ENCODE peak calls at places on chromosomes 1 and 21, in nine cellular contexts. One of them, this sample, is unnamed.
A peak's percentile ranks its signal among the peaks of the same experiment; 100 is the strongest.

GRCh38 chr1:195754874-195755273 is 853.4 kb downstream of the KCNT2 start:
- DNase-seq in stomach: no peak
- DNase-seq in neural progenitor cell: no peak
- DNase-seq in fibroblast of pulmonary artery: peak; percentile 11
- DNase-seq in AG04449: no peak
- DNase-seq in SK-N-SH: no peak
- DNase-seq in heart left ventricle: no peak
- DNase-seq in A549: no peak
- DNase-seq in pancreas: no peak
- DNase-seq in this sample: no peak

GRCh38 chr1:153152481-153152880 is 1.8 kb upstream of the SPRR2G start:
- DNase-seq in stomach: no peak
- DNase-seq in neural progenitor cell: no peak
- DNase-seq in fibroblast of pulmonary artery: no peak
- DNase-seq in AG04449: no peak
- DNase-seq in SK-N-SH: no peak
- DNase-seq in heart left ventricle: no peak
- DNase-seq in A549: no peak
- DNase-seq in pancreas: no peak
- DNase-seq in this sample: no peak

GRCh38 chr1:166999090-166999489 is 10.0 kb downstream of the MAEL start:
- DNase-seq in stomach: no peak
- DNase-seq in neural progenitor cell: no peak
- DNase-seq in fibroblast of pulmonary artery: peak; percentile 5
- DNase-seq in AG04449: no peak
- DNase-seq in SK-N-SH: no peak
- DNase-seq in heart left ventricle: no peak
- DNase-seq in A549: no peak
- DNase-seq in pancreas: no peak
- DNase-seq in this sample: no peak

GRCh38 chr1:67642694-67643093 is 42.3 kb upstream of the GADD45A start:
- DNase-seq in stomach: no peak
- DNase-seq in neural progenitor cell: peak; percentile 92
- DNase-seq in fibroblast of pulmonary artery: peak; percentile 60
- DNase-seq in AG04449: no peak
- DNase-seq in SK-N-SH: no peak
- DNase-seq in heart left ventricle: no peak
- DNase-seq in A549: no peak
- DNase-seq in pancreas: no peak
- DNase-seq in this sample: no peak

GRCh38 chr1:248670003-248670402 is 14.7 kb upstream of the OR2T27 start:
- DNase-seq in stomach: no peak
- DNase-seq in neural progenitor cell: no peak
- DNase-seq in fibroblast of pulmonary artery: no peak
- DNase-seq in AG04449: no peak
- DNase-seq in SK-N-SH: no peak
- DNase-seq in heart left ventricle: no peak
- DNase-seq in A549: no peak
- DNase-seq in pancreas: no peak
- DNase-seq in this sample: no peak

GRCh38 chr1:18110968-18111367 is 3.4 kb downstream of the IGSF21 start:
- DNase-seq in stomach: no peak
- DNase-seq in neural progenitor cell: peak; percentile 71
- DNase-seq in fibroblast of pulmonary artery: no peak
- DNase-seq in AG04449: no peak
- DNase-seq in SK-N-SH: no peak
- DNase-seq in heart left ventricle: no peak
- DNase-seq in A549: no peak
- DNase-seq in pancreas: no peak
- DNase-seq in this sample: no peak

GRCh38 chr1:35585281-35585680 is 12.2 kb downstream of the TFAP2E start:
- DNase-seq in stomach: no peak
- DNase-seq in neural progenitor cell: no peak
- DNase-seq in fibroblast of pulmonary artery: no peak
- DNase-seq in AG04449: no peak
- DNase-seq in SK-N-SH: no peak
- DNase-seq in heart left ventricle: no peak
- DNase-seq in A549: no peak
- DNase-seq in pancreas: no peak
- DNase-seq in this sample: no peak

GRCh38 chr21:37796011-37796410 is 120.2 kb downstream of the KCNJ6 start:
- DNase-seq in stomach: no peak
- DNase-seq in neural progenitor cell: no peak
- DNase-seq in fibroblast of pulmonary artery: no peak
- DNase-seq in AG04449: no peak
- DNase-seq in SK-N-SH: no peak
- DNase-seq in heart left ventricle: no peak
- DNase-seq in A549: no peak
- DNase-seq in pancreas: no peak
- DNase-seq in this sample: no peak

GRCh38 chr1:167661527-167662436 is 31.8 kb downstream of the RCSD1 start:
- DNase-seq in stomach: no peak
- DNase-seq in neural progenitor cell: no peak
- DNase-seq in fibroblast of pulmonary artery: peak; percentile 90
- DNase-seq in AG04449: peak; percentile 87
- DNase-seq in SK-N-SH: no peak
- DNase-seq in heart left ventricle: no peak
- DNase-seq in A549: peak; percentile 47
- DNase-seq in pancreas: no peak
- DNase-seq in this sample: peak; percentile 37

GRCh38 chr1:169105434-169106094 is 926 bp upstream of the ATP1B1 start:
- DNase-seq in stomach: peak; percentile 96
- DNase-seq in neural progenitor cell: peak; percentile 87
- DNase-seq in fibroblast of pulmonary artery: no peak
- DNase-seq in AG04449: no peak
- DNase-seq in SK-N-SH: peak; percentile 87
- DNase-seq in heart left ventricle: peak; percentile 85
- DNase-seq in A549: peak; percentile 70
- DNase-seq in pancreas: peak; percentile 88
- DNase-seq in this sample: no peak

GRCh38 chr1:29513357-29513756 is 277.0 kb downstream of the PTPRU start:
- DNase-seq in stomach: peak; percentile 51
- DNase-seq in neural progenitor cell: peak; percentile 71
- DNase-seq in fibroblast of pulmonary artery: peak; percentile 61
- DNase-seq in AG04449: peak; percentile 10
- DNase-seq in SK-N-SH: peak; percentile 60
- DNase-seq in heart left ventricle: no peak
- DNase-seq in A549: peak; percentile 21
- DNase-seq in pancreas: peak; percentile 45
- DNase-seq in this sample: peak; percentile 40

GRCh38 chr1:223665592-223666312 is at the start of gene CAPN8:
- DNase-seq in stomach: peak; percentile 83
- DNase-seq in neural progenitor cell: no peak
- DNase-seq in fibroblast of pulmonary artery: no peak
- DNase-seq in AG04449: no peak
- DNase-seq in SK-N-SH: no peak
- DNase-seq in heart left ventricle: no peak
- DNase-seq in A549: no peak
- DNase-seq in pancreas: peak; percentile 70
- DNase-seq in this sample: no peak

GRCh38 chr1:183273300-183273699 is 87.2 kb downstream of the LAMC2 start:
- DNase-seq in stomach: no peak
- DNase-seq in neural progenitor cell: no peak
- DNase-seq in fibroblast of pulmonary artery: no peak
- DNase-seq in AG04449: no peak
- DNase-seq in SK-N-SH: no peak
- DNase-seq in heart left ventricle: no peak
- DNase-seq in A549: no peak
- DNase-seq in pancreas: no peak
- DNase-seq in this sample: no peak

GRCh38 chr1:48250572-48250971 is 28.1 kb downstream of the SLC5A9 start:
- DNase-seq in stomach: peak; percentile 40
- DNase-seq in neural progenitor cell: no peak
- DNase-seq in fibroblast of pulmonary artery: no peak
- DNase-seq in AG04449: no peak
- DNase-seq in SK-N-SH: no peak
- DNase-seq in heart left ventricle: no peak
- DNase-seq in A549: no peak
- DNase-seq in pancreas: no peak
- DNase-seq in this sample: no peak

GRCh38 chr1:15096293-15096692 is 57.3 kb upstream of the TMEM51 start:
- DNase-seq in stomach: no peak
- DNase-seq in neural progenitor cell: no peak
- DNase-seq in fibroblast of pulmonary artery: no peak
- DNase-seq in AG04449: no peak
- DNase-seq in SK-N-SH: no peak
- DNase-seq in heart left ventricle: no peak
- DNase-seq in A549: no peak
- DNase-seq in pancreas: no peak
- DNase-seq in this sample: no peak

GRCh38 chr1:187300093-187300492 is 471.3 kb downstream of the PLA2G4A start:
- DNase-seq in stomach: no peak
- DNase-seq in neural progenitor cell: no peak
- DNase-seq in fibroblast of pulmonary artery: no peak
- DNase-seq in AG04449: no peak
- DNase-seq in SK-N-SH: peak; percentile 19
- DNase-seq in heart left ventricle: no peak
- DNase-seq in A549: no peak
- DNase-seq in pancreas: no peak
- DNase-seq in this sample: no peak

GRCh38 chr1:72636636-72637035 is 354.3 kb upstream of the NEGR1 start:
- DNase-seq in stomach: no peak
- DNase-seq in neural progenitor cell: no peak
- DNase-seq in fibroblast of pulmonary artery: peak; percentile 31
- DNase-seq in AG04449: no peak
- DNase-seq in SK-N-SH: peak; percentile 7
- DNase-seq in heart left ventricle: no peak
- DNase-seq in A549: no peak
- DNase-seq in pancreas: no peak
- DNase-seq in this sample: peak; percentile 4

GRCh38 chr1:235486321-235486720 is 17.9 kb downstream of the B3GALNT2 start:
- DNase-seq in stomach: no peak
- DNase-seq in neural progenitor cell: no peak
- DNase-seq in fibroblast of pulmonary artery: peak; percentile 26
- DNase-seq in AG04449: no peak
- DNase-seq in SK-N-SH: no peak
- DNase-seq in heart left ventricle: no peak
- DNase-seq in A549: no peak
- DNase-seq in pancreas: no peak
- DNase-seq in this sample: no peak

GRCh38 chr1:71593523-71593922 is 512.7 kb upstream of the ZRANB2 start:
- DNase-seq in stomach: no peak
- DNase-seq in neural progenitor cell: peak; percentile 31
- DNase-seq in fibroblast of pulmonary artery: peak; percentile 4
- DNase-seq in AG04449: no peak
- DNase-seq in SK-N-SH: no peak
- DNase-seq in heart left ventricle: no peak
- DNase-seq in A549: no peak
- DNase-seq in pancreas: no peak
- DNase-seq in this sample: no peak
- TF ChIP-seq CTCF in stomach: no peak
- TF ChIP-seq CTCF in neural progenitor cell: peak; percentile 36
- TF ChIP-seq CTCF in fibroblast of pulmonary artery: peak; percentile 17
- TF ChIP-seq CTCF in AG04449: peak; percentile 27
- TF ChIP-seq CTCF in SK-N-SH: no peak
- TF ChIP-seq CTCF in heart left ventricle: no peak
- TF ChIP-seq CTCF in A549: no peak
- TF ChIP-seq CTCF in pancreas: no peak
- TF ChIP-seq CTCF in this sample: peak; percentile 24

GRCh38 chr21:27024971-27025370 is 58.1 kb upstream of the ADAMTS5 start:
- DNase-seq in stomach: no peak
- DNase-seq in neural progenitor cell: no peak
- DNase-seq in fibroblast of pulmonary artery: no peak
- DNase-seq in AG04449: no peak
- DNase-seq in SK-N-SH: no peak
- DNase-seq in heart left ventricle: no peak
- DNase-seq in A549: no peak
- DNase-seq in pancreas: no peak
- DNase-seq in this sample: no peak
- H3K4me3 ChIP-seq in stomach: no peak overlapping the region
- H3K4me3 ChIP-seq in neural progenitor cell: no peak overlapping the region
- H3K4me3 ChIP-seq in fibroblast of pulmonary artery: no peak overlapping the region
- H3K4me3 ChIP-seq in AG04449: no peak overlapping the region
- H3K4me3 ChIP-seq in SK-N-SH: no peak overlapping the region
- H3K4me3 ChIP-seq in heart left ventricle: no peak overlapping the region
- H3K4me3 ChIP-seq in A549: no peak overlapping the region
- H3K4me3 ChIP-seq in pancreas: no peak overlapping the region
- H3K4me3 ChIP-seq in this sample: no peak overlapping the region

DNA sequence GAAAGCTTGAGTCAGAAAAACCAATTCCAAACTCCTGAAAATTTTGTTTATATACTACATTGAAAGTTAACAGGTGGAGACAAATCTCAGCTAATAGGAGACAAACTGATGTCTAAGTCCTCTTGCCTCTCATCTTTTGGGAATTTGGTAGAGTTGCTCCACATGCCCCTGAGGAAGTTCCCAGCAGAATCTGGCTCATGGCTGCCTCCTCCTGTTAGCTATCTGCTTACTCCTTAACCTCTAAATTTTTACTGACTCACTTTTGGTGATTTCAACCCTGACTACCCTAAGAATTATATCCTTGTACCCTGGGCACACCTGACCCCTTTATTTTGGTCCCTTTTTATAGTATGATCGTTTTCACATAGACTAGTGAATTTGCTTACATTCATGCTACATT is 633.7 kb upstream of the USP24 start:
- DNase-seq in stomach: no peak
- DNase-seq in neural progenitor cell: peak; percentile 65
- DNase-seq in fibroblast of pulmonary artery: peak; percentile 56
- DNase-seq in AG04449: no peak
- DNase-seq in SK-N-SH: no peak
- DNase-seq in heart left ventricle: no peak
- DNase-seq in A549: no peak
- DNase-seq in pancreas: no peak
- DNase-seq in this sample: no peak
- TF ChIP-seq CTCF in stomach: no peak
- TF ChIP-seq CTCF in neural progenitor cell: peak; percentile 58
- TF ChIP-seq CTCF in fibroblast of pulmonary artery: peak; percentile 40
- TF ChIP-seq CTCF in AG04449: peak; percentile 1
- TF ChIP-seq CTCF in SK-N-SH: peak; percentile 33
- TF ChIP-seq CTCF in heart left ventricle: no peak
- TF ChIP-seq CTCF in A549: no peak
- TF ChIP-seq CTCF in pancreas: no peak
- TF ChIP-seq CTCF in this sample: peak; percentile 20

GRCh38 chr21:16589046-16589445 is 859.3 kb downstream of the USP25 start:
- DNase-seq in stomach: no peak
- DNase-seq in neural progenitor cell: no peak
- DNase-seq in fibroblast of pulmonary artery: no peak
- DNase-seq in AG04449: no peak
- DNase-seq in SK-N-SH: no peak
- DNase-seq in heart left ventricle: no peak
- DNase-seq in A549: no peak
- DNase-seq in pancreas: no peak
- DNase-seq in this sample: no peak

GRCh38 chr21:16589499-16589898 is 859.7 kb downstream of the USP25 start:
- DNase-seq in stomach: no peak
- DNase-seq in neural progenitor cell: no peak
- DNase-seq in fibroblast of pulmonary artery: no peak
- DNase-seq in AG04449: no peak
- DNase-seq in SK-N-SH: no peak
- DNase-seq in heart left ventricle: no peak
- DNase-seq in A549: no peak
- DNase-seq in pancreas: no peak
- DNase-seq in this sample: no peak

GRCh38 chr21:16587671-16588379 is 858.0 kb downstream of the USP25 start:
- DNase-seq in stomach: no peak
- DNase-seq in neural progenitor cell: peak; percentile 12
- DNase-seq in fibroblast of pulmonary artery: peak; percentile 87
- DNase-seq in AG04449: no peak
- DNase-seq in SK-N-SH: peak; percentile 52
- DNase-seq in heart left ventricle: no peak
- DNase-seq in A549: no peak
- DNase-seq in pancreas: peak; percentile 13
- DNase-seq in this sample: no peak

GRCh38 chr21:16587141-16587570 is 857.4 kb downstream of the USP25 start:
- DNase-seq in stomach: peak; percentile 60
- DNase-seq in neural progenitor cell: no peak
- DNase-seq in fibroblast of pulmonary artery: peak; percentile 87
- DNase-seq in AG04449: no peak
- DNase-seq in SK-N-SH: peak; percentile 48
- DNase-seq in heart left ventricle: peak; percentile 30
- DNase-seq in A549: peak; percentile 29
- DNase-seq in pancreas: peak; percentile 54
- DNase-seq in this sample: peak; percentile 95

GRCh38 chr21:16588433-16588860 is 858.7 kb downstream of the USP25 start:
- DNase-seq in stomach: peak; percentile 31
- DNase-seq in neural progenitor cell: peak; percentile 75
- DNase-seq in fibroblast of pulmonary artery: peak; percentile 81
- DNase-seq in AG04449: peak; percentile 49
- DNase-seq in SK-N-SH: peak; percentile 76
- DNase-seq in heart left ventricle: peak; percentile 50
- DNase-seq in A549: peak; percentile 21
- DNase-seq in pancreas: peak; percentile 21
- DNase-seq in this sample: no peak
- H3K4me3 ChIP-seq in stomach: peak overlapping the region; percentile 42
- H3K4me3 ChIP-seq in neural progenitor cell: peak overlapping the region; percentile 43
- H3K4me3 ChIP-seq in fibroblast of pulmonary artery: peak overlapping the region; percentile 57
- H3K4me3 ChIP-seq in AG04449: peak overlapping the region; percentile 54
- H3K4me3 ChIP-seq in SK-N-SH: peak overlapping the region; percentile 45
- H3K4me3 ChIP-seq in heart left ventricle: peak overlapping the region; percentile 49
- H3K4me3 ChIP-seq in A549: peak overlapping the region; percentile 52
- H3K4me3 ChIP-seq in pancreas: peak overlapping the region; percentile 1
- H3K4me3 ChIP-seq in this sample: no peak overlapping the region

This sample was measured in LNCaP clone FGC.